ENCODE peak calls at places on chromosome 16, in ten cellular contexts. J is cardiac fibroblast, U is heart left ventricle, M is astrocyte of the spinal cord, V is GM12865, X is lower lobe of right lung, E is AG04450, G is neural progenitor cell, K is cardiac muscle cell, A is kidney epithelial cell. T is an unnamed sample.

GRCh38 chr16:11835891-11836652 is 15.3 kb downstream of the RSL1D1 start:
- DNase-seq in J (peak; percentile 69), U (no peak), M (peak; percentile 78), V (no peak), X (no peak), E (no peak), G (no peak), K (peak; percentile 71), A (no peak), T (peak; percentile 28)

GRCh38 chr16:30541502-30542329 is 7.1 kb upstream of the ZNF747 start:
- DNase-seq in J (peak; percentile 79), U (no peak), M (peak; percentile 18), V (no peak), X (no peak), E (peak; percentile 53), G (peak; percentile 18), K (peak; percentile 75), A (no peak), T (no peak)

GRCh38 chr16:57623251-57624043 is 5.0 kb upstream of the ADGRG1 start:
- DNase-seq in J (peak; percentile 76), U (no peak), M (peak; percentile 52), V (no peak), X (peak; percentile 65), E (no peak), G (peak; percentile 46), K (peak; percentile 96), A (no peak), T (no peak)

GRCh38 chr16:23182675-23183485 is at the start of gene SCNN1G:
- DNase-seq in J (no peak), U (peak; percentile 25), M (no peak), V (peak; percentile 16), X (peak; percentile 74), E (no peak), G (peak; percentile 55), K (no peak), A (no peak), T (no peak)

GRCh38 chr16:3188925-3189825 is 1.2 kb downstream of the OR1F1 start:
- DNase-seq in J (peak; percentile 86), U (no peak), M (peak; percentile 63), V (peak; percentile 87), X (no peak), E (no peak), G (peak; percentile 75), K (peak; percentile 54), A (no peak), T (no peak)

GRCh38 chr16:583815-584591 is 5.9 kb upstream of the RAB40C start:
- DNase-seq in J (no peak), U (peak; percentile 33), M (no peak), V (no peak), X (no peak), E (no peak), G (no peak), K (no peak), A (no peak), T (no peak)

GRCh38 chr16:53071748-53072301 is 17.0 kb downstream of the CHD9 start:
- DNase-seq in J (peak; percentile 43), U (peak; percentile 91), M (peak; percentile 54), V (peak; percentile 76), X (peak; percentile 63), E (no peak), G (no peak), K (peak; percentile 85), A (no peak), T (no peak)

GRCh38 chr16:75234856-75235696 is 16.3 kb downstream of the CTRB1 start:
- DNase-seq in J (no peak), U (peak; percentile 27), M (no peak), V (no peak), X (no peak), E (no peak), G (no peak), K (no peak), A (no peak), T (no peak)

GRCh38 chr16:21275529-21275928 is 2.6 kb downstream of the CRYM start:
- DNase-seq in J (no peak), U (no peak), M (no peak), V (no peak), X (no peak), E (no peak), G (no peak), K (no peak), A (no peak), T (no peak)

GRCh38 chr16:30715777-30716445 is 16.9 kb downstream of the SRCAP start:
- DNase-seq in J (peak; percentile 75), U (no peak), M (no peak), V (peak; percentile 22), X (no peak), E (no peak), G (no peak), K (peak; percentile 57), A (no peak), T (no peak)

DNA sequence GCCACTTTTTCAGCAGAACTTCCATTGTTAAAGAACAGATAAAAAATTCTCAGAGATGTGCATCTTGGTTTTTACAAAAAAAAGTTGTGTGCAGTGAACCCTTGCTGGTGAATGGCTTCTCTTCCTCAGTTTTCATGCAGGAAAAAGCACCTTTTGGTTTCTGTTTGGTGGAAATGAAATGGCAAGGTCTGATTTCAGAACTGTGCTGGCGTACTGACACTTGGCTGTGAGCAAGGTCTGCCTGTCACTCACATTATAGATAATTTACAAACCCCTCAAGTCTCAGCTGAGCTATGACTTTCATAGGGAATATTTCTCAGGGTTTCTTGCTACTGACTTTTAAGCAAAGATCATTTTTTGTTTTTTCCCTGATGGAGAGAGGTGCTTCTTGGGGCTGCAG is 5.8 kb upstream of the SALL1 start:
- DNase-seq in J (no peak), U (no peak), M (no peak), V (no peak), X (no peak), E (no peak), G (no peak), K (no peak), A (no peak), T (no peak)
- H3K4me3 ChIP-seq in J (no peak overlapping the region), U (no peak overlapping the region), M (no peak overlapping the region), V (no peak overlapping the region), X (no peak overlapping the region), E (no peak overlapping the region), G (peak overlapping the region; percentile 97), K (peak overlapping the region; percentile 35), A (no peak overlapping the region), T (no peak overlapping the region)

GRCh38 chr16:86211265-86211664 is 299.1 kb upstream of the FOXF1 start:
- DNase-seq in J (no peak), U (no peak), M (no peak), V (no peak), X (no peak), E (no peak), G (no peak), K (no peak), A (no peak), T (no peak)
- TF ChIP-seq CTCF in J (no peak), U (no peak), M (no peak), V (no peak), X (no peak), E (no peak), G (no peak), K (no peak), A (no peak), T (no peak)

GRCh38 chr16:1902547-1903219 is 15.5 kb downstream of the HS3ST6 start:
- DNase-seq in J (no peak), U (no peak), M (no peak), V (no peak), X (no peak), E (no peak), G (peak; percentile 15), K (no peak), A (no peak), T (no peak)

GRCh38 chr16:1906846-1907165 is 11.4 kb downstream of the HS3ST6 start:
- DNase-seq in J (no peak), U (no peak), M (no peak), V (no peak), X (no peak), E (no peak), G (peak; percentile 3), K (no peak), A (no peak), T (no peak)

GRCh38 chr16:1903220-1903574 is 15.0 kb downstream of the HS3ST6 start:
- DNase-seq in J (no peak), U (no peak), M (no peak), V (no peak), X (no peak), E (no peak), G (peak; percentile 65), K (no peak), A (no peak), T (no peak)

GRCh38 chr16:1906052-1906845 is 12.0 kb downstream of the HS3ST6 start:
- DNase-seq in J (no peak), U (no peak), M (no peak), V (no peak), X (no peak), E (no peak), G (peak; percentile 21), K (no peak), A (no peak), T (no peak)

GRCh38 chr16:1903845-1904820 is 14.1 kb downstream of the HS3ST6 start:
- DNase-seq in J (peak; percentile 10), U (no peak), M (no peak), V (no peak), X (peak; percentile 76), E (no peak), G (no peak), K (peak; percentile 81), A (no peak), T (no peak)
- H3K4me3 ChIP-seq in J (no peak overlapping the region), U (no peak overlapping the region), M (no peak overlapping the region), V (no peak overlapping the region), X (peak overlapping the region; percentile 3), E (no peak overlapping the region), G (no peak overlapping the region), K (no peak overlapping the region), A (no peak overlapping the region), T (no peak overlapping the region)

DNA sequence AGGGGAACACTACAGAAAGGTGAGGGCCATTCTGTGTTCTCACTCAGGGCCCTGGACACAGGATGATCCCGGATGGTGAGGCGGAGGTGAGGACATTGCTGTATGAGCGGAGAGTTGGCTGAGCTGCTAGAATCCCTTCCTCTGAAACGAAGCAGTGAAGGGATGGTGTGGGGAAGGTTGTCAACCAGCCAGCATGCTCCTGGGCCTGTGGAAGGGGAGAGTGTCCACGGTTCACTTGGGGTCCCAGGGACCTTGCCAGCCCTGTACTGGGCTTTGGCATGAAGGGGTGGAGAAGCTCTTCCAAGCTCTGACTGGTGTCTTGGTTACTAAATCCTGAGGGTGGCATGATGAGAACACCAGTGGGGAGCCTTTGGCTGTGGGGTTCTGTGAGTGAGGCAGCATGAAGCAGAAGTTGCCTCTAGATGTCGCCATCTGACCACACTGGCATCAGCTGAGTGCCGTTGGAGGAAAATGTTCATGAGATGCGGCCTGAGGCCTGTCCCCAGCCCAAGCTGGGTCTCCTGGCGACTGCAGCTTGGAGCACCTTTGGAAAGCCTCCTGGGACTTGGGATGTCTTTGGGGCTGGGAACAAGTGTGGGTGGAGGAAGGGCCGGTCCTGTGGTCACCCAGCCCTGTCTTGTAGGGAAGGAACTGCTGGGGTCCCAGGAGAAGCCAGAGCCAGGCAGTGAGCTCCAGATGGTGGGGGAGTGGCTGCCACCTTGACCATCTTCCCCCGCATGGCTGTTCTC is 14.8 kb downstream of the PDP2 start:
- DNase-seq in J (peak; percentile 82), U (peak; percentile 76), M (peak; percentile 64), V (peak; percentile 78), X (peak; percentile 67), E (no peak), G (peak; percentile 79), K (peak; percentile 85), A (no peak), T (no peak)
- TF ChIP-seq CTCF in J (peak; percentile 94), U (peak; percentile 75), M (peak; percentile 89), V (peak; percentile 92), X (peak; percentile 77), E (peak; percentile 93), G (peak; percentile 75), K (peak; percentile 84), A (peak; percentile 88), T (peak; percentile 91)